ENCODE peak calls at places on chromosomes 12 and 14, in four cellular contexts. K is ovary, A is heart right ventricle, Z is sigmoid colon. M is an unnamed sample. For H3K4me1, the result is how much of the 10 kb centered on the place peaks cover.

GRCh38 chr14:53368714-53369191 is 215.6 kb upstream of the DDHD1 start:
- DNase-seq in K (no peak), A (no peak), Z (no peak), M (no peak)

GRCh38 chr14:95328876-95329503 is 9.3 kb upstream of the CLMN start:
- DNase-seq in K (no peak), A (no peak), Z (no peak), M (no peak)

GRCh38 chr12:110661337-110661972 is 27.5 kb downstream of the HVCN1 start:
- DNase-seq in K (no peak), A (no peak), Z (peak), M (peak)

GRCh38 chr12:24778486-24779304 is 170.2 kb downstream of the BCAT1 start:
- DNase-seq in K (no peak), A (no peak), Z (no peak), M (no peak)

GRCh38 chr12:117076410-117077372 is 22.5 kb downstream of the TESC start:
- DNase-seq in K (no peak), A (no peak), Z (no peak), M (no peak)

GRCh38 chr14:90815817-90816662 is at the start of gene TTC7B:
- DNase-seq in K (peak), A (peak), Z (peak), M (peak)

GRCh38 chr12:3047961-3048360 is 29.2 kb upstream of the TSPAN9 start:
- DNase-seq in K (no peak), A (no peak), Z (no peak), M (no peak)

GRCh38 chr14:76917158-76917596 is 91.0 kb downstream of the LRRC74A start:
- DNase-seq in K (no peak), A (no peak), Z (peak), M (no peak)

GRCh38 chr14:36663404-36664321 is 2.0 kb downstream of the PAX9 start:
- DNase-seq in K (no peak), A (no peak), Z (no peak), M (no peak)

GRCh38 chr12:109947511-109947910 is 47.4 kb downstream of the TCHP start:
- DNase-seq in K (no peak), A (no peak), Z (no peak), M (no peak)

GRCh38 chr12:830111-830867 is 77.9 kb downstream of the WNK1 start:
- DNase-seq in K (no peak), A (no peak), Z (no peak), M (no peak)
- H3K4me1 ChIP-seq in K (under half), A (under half), Z (under half), M (under half)

GRCh38 chr14:89165810-89166209 is 251.2 kb downstream of the FOXN3 start:
- DNase-seq in K (no peak), A (no peak), Z (no peak), M (no peak)

GRCh38 chr14:89163237-89163636 is 253.8 kb downstream of the FOXN3 start:
- DNase-seq in K (no peak), A (no peak), Z (no peak), M (no peak)

GRCh38 chr14:89166650-89167049 is 250.4 kb downstream of the FOXN3 start:
- DNase-seq in K (no peak), A (no peak), Z (no peak), M (no peak)

GRCh38 chr14:89164168-89165074 is 252.6 kb downstream of the FOXN3 start:
- DNase-seq in K (no peak), A (no peak), Z (no peak), M (no peak)

GRCh38 chr14:89165189-89165809 is 251.7 kb downstream of the FOXN3 start:
- DNase-seq in K (no peak), A (no peak), Z (no peak), M (no peak)
- H3K27ac ChIP-seq in K (no peak), A (peak), Z (peak), M (peak)

GRCh38 chr12:98485792-98486347 is 29.5 kb upstream of the TMPO start:
- DNase-seq in K (no peak), A (no peak), Z (no peak), M (no peak)
- H3K4me3 ChIP-seq in K (no peak), A (no peak), Z (no peak), M (no peak)

DNA sequence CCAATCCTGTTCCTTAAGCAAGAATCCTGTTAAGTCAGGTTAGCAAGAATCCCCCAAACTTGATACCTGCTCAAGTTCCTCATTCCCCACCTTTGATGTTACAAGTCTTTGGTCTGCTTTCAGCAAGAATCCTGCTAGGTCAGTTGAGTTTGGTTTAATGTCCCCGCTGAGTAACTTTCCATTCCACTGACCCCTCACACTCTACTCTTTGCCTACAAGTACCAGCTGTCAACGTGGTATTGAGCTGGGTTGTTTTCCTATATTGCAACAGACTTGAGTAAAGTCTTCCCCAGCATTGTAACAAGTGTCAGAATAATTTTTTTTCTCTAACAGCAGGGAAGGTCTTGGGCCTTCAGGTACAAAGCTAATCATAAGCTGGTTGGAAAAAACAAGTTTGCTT is 6.3 kb downstream of the PPM1H start:
- DNase-seq in K (no peak), A (no peak), Z (no peak), M (no peak)
- H3K4me1 ChIP-seq in K (under half), A (under half), Z (under half), M (under half)

DNA sequence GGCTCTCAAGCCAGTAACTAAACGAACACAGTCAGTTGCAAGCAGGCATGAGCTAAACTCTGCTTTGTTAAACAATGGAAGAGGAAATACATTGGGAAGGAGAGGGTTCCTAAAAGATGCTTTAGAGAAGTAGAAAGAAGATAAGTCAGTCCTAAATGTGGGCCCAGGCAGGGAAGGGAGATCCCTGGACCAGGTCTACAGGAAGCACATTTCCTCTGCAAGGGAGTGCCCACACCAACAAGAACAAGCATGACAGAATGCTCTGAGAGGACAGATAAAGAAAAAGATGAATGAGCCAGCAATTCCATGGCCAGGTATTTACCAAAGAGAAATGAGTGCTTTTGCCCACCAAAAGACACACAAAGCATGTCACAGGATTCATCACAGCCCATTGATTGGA is 91.2 kb downstream of the ITPR2 start:
- DNase-seq in K (no peak), A (no peak), Z (no peak), M (no peak)
- H3K27ac ChIP-seq in K (no peak), A (no peak), Z (peak), M (no peak)

GRCh38 chr14:65096323-65097089 is 5.8 kb downstream of the MAX start:
- DNase-seq in K (peak), A (peak), Z (no peak), M (no peak)
- H3K4me3 ChIP-seq in K (no peak), A (no peak), Z (no peak), M (no peak)

GRCh38 chr12:27534060-27534764 is 10.2 kb downstream of the PPFIBP1 start:
- DNase-seq in K (no peak), A (no peak), Z (no peak), M (no peak)
- H3K4me1 ChIP-seq in K (under half), A (half or more), Z (under half), M (half or more)

M was measured in heart left ventricle.